ENCODE peak calls at places on chromosomes 2 and 18, in five cellular contexts. One of them, this sample, is unnamed.

GRCh38 chr18:76546282-76546572 is 51.2 kb upstream of the ZNF516 start:
- DNase-seq in lower lobe of right lung: no peak
- DNase-seq in cardiac muscle cell: no peak
- DNase-seq in MM.1S: no peak
- DNase-seq in tibial nerve: no peak
- DNase-seq in this sample: no peak

GRCh38 chr2:191155608-191156071 is 4.8 kb upstream of the STAT4 start:
- DNase-seq in MM.1S: peak
- DNase-seq in cardiac muscle cell: peak
- DNase-seq in tibial nerve: no peak
- DNase-seq in lower lobe of right lung: no peak
- DNase-seq in this sample: no peak

GRCh38 chr2:4295680-4296079 is 592.3 kb downstream of the DCDC2C start:
- DNase-seq in lower lobe of right lung: no peak
- DNase-seq in tibial nerve: no peak
- DNase-seq in MM.1S: no peak
- DNase-seq in cardiac muscle cell: no peak
- DNase-seq in this sample: no peak

GRCh38 chr2:85589982-85590791 is 5.4 kb upstream of the RNF181 start:
- DNase-seq in lower lobe of right lung: peak
- DNase-seq in tibial nerve: no peak
- DNase-seq in cardiac muscle cell: no peak
- DNase-seq in MM.1S: no peak
- DNase-seq in this sample: no peak

GRCh38 chr2:157184161-157184910 is 73.2 kb upstream of the GALNT5 start:
- DNase-seq in tibial nerve: no peak
- DNase-seq in MM.1S: no peak
- DNase-seq in lower lobe of right lung: no peak
- DNase-seq in cardiac muscle cell: no peak
- DNase-seq in this sample: no peak

GRCh38 chr18:57410749-57411148 is 24.4 kb upstream of the ONECUT2 start:
- DNase-seq in lower lobe of right lung: no peak
- DNase-seq in MM.1S: no peak
- DNase-seq in cardiac muscle cell: no peak
- DNase-seq in tibial nerve: no peak
- DNase-seq in this sample: no peak

GRCh38 chr18:79937103-79937860 is 14.2 kb downstream of the SLC66A2 start:
- DNase-seq in MM.1S: no peak
- DNase-seq in cardiac muscle cell: no peak
- DNase-seq in lower lobe of right lung: peak
- DNase-seq in tibial nerve: no peak
- DNase-seq in this sample: no peak

GRCh38 chr18:32261003-32261402 is 71.2 kb downstream of the MEP1B start:
- DNase-seq in lower lobe of right lung: no peak
- DNase-seq in tibial nerve: no peak
- DNase-seq in cardiac muscle cell: no peak
- DNase-seq in MM.1S: no peak
- DNase-seq in this sample: no peak

GRCh38 chr2:127759931-127760330 is 51.0 kb downstream of the WDR33 start:
- DNase-seq in MM.1S: no peak
- DNase-seq in lower lobe of right lung: no peak
- DNase-seq in cardiac muscle cell: no peak
- DNase-seq in tibial nerve: no peak
- DNase-seq in this sample: no peak

GRCh38 chr18:34023471-34023870 is 201.2 kb downstream of the NOL4 start:
- DNase-seq in tibial nerve: no peak
- DNase-seq in lower lobe of right lung: no peak
- DNase-seq in cardiac muscle cell: peak
- DNase-seq in MM.1S: no peak
- DNase-seq in this sample: no peak

GRCh38 chr2:37771600-37772088 is 100.2 kb upstream of the CDC42EP3 start:
- DNase-seq in cardiac muscle cell: no peak
- DNase-seq in lower lobe of right lung: no peak
- DNase-seq in MM.1S: no peak
- DNase-seq in tibial nerve: no peak
- DNase-seq in this sample: no peak

GRCh38 chr2:62014102-62014501 is 108.6 kb downstream of the COMMD1 start:
- DNase-seq in cardiac muscle cell: peak
- DNase-seq in lower lobe of right lung: no peak
- DNase-seq in MM.1S: no peak
- DNase-seq in tibial nerve: peak
- DNase-seq in this sample: no peak
- TF ChIP-seq CTCF in cardiac muscle cell: peak
- TF ChIP-seq CTCF in lower lobe of right lung: peak
- TF ChIP-seq CTCF in MM.1S: no peak
- TF ChIP-seq CTCF in tibial nerve: no peak
- TF ChIP-seq CTCF in this sample: no peak

DNA sequence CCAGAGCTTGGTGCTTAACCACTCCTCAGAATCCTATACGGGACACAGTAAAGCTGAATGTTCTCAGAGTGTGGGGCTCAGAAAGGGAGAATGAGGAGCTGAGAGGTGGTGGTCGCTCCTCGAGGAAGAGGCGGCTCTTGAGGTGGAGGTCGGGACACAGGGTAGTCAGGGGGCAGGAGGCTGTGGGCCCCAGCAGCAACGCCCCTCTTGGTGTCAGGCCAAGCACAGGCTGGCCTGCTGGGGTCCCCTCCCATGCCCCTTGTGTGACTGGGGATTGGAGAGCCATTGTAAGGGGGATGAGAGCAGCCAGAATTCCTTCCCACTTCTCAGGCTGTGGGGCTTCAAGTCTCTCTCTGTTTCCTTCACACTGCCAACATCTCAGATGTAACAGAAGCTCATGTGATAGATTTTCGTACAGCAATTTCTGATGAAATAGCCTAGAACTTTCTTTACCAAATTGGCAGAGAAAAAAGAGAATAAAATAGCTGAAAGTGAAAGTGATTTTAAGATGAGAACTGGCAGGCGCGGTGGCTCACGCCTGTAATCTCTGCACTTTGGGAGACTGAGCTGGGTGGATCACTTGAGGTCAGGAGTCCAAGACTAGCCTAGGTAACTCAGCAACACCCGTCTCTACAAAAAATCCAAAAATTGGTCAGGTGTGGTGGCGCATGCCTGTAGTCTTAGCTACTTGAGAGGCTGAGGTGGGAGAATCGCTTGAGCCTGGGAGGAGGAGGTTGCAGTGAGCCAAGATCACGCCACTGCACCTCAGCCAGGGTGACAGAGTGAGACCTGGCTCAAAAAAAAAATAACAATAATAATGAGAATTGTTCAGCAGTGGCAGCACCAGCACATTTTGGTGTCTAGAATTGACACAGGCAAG is 61.1 kb upstream of the RPL31 start:
- DNase-seq in MM.1S: no peak
- DNase-seq in tibial nerve: no peak
- DNase-seq in lower lobe of right lung: no peak
- DNase-seq in cardiac muscle cell: no peak
- DNase-seq in this sample: no peak
- H3K4me3 ChIP-seq in MM.1S: no peak
- H3K4me3 ChIP-seq in tibial nerve: no peak
- H3K4me3 ChIP-seq in lower lobe of right lung: no peak
- H3K4me3 ChIP-seq in cardiac muscle cell: no peak
- H3K4me3 ChIP-seq in this sample: no peak

GRCh38 chr18:7567487-7568425 is 640 bp downstream of the PTPRM start:
- DNase-seq in lower lobe of right lung: peak
- DNase-seq in cardiac muscle cell: peak
- DNase-seq in MM.1S: peak
- DNase-seq in tibial nerve: peak
- DNase-seq in this sample: no peak

GRCh38 chr18:7566244-7566586 is 901 bp upstream of the PTPRM start:
- DNase-seq in lower lobe of right lung: no peak
- DNase-seq in tibial nerve: no peak
- DNase-seq in MM.1S: no peak
- DNase-seq in cardiac muscle cell: peak
- DNase-seq in this sample: no peak

GRCh38 chr18:7565677-7566076 is 1.4 kb upstream of the PTPRM start:
- DNase-seq in MM.1S: no peak
- DNase-seq in lower lobe of right lung: no peak
- DNase-seq in cardiac muscle cell: no peak
- DNase-seq in tibial nerve: no peak
- DNase-seq in this sample: no peak

GRCh38 chr18:7566587-7567486 is at the start of gene PTPRM:
- DNase-seq in cardiac muscle cell: peak
- DNase-seq in lower lobe of right lung: peak
- DNase-seq in tibial nerve: peak
- DNase-seq in MM.1S: peak
- DNase-seq in this sample: no peak

DNA sequence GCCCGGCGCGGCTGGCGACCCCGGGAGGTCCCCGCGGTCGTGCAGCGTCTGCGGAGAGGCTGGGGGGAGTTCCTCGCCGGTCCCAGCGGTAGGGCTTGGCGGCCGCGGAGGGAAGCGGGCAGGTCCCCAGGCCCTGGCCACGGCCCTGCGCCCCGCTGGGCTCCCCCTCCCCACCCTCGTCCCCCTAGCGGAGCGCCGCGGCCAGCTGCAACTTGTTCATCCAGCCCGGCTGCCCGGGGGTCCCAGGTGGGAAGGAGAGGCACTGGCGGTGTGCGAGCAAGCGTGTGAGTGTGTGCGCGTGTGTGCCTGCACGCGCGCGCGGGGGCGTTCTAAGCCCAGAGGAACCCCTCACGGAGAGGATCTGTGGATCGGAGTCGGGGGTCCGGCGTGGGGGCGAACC is 1.3 kb downstream of the PTPRM start:
- DNase-seq in cardiac muscle cell: peak
- DNase-seq in MM.1S: no peak
- DNase-seq in tibial nerve: no peak
- DNase-seq in lower lobe of right lung: peak
- DNase-seq in this sample: no peak
- TF ChIP-seq CTCF in cardiac muscle cell: peak
- TF ChIP-seq CTCF in MM.1S: no peak
- TF ChIP-seq CTCF in tibial nerve: no peak
- TF ChIP-seq CTCF in lower lobe of right lung: peak
- TF ChIP-seq CTCF in this sample: no peak

GRCh38 chr2:218137514-218137913 is 11.7 kb downstream of the CXCR2 start:
- DNase-seq in MM.1S: no peak
- DNase-seq in lower lobe of right lung: no peak
- DNase-seq in cardiac muscle cell: no peak
- DNase-seq in tibial nerve: no peak
- DNase-seq in this sample: no peak
- H3K4me3 ChIP-seq in MM.1S: no peak
- H3K4me3 ChIP-seq in lower lobe of right lung: no peak
- H3K4me3 ChIP-seq in cardiac muscle cell: no peak
- H3K4me3 ChIP-seq in tibial nerve: no peak
- H3K4me3 ChIP-seq in this sample: no peak

GRCh38 chr2:161570424-161571050 is 53.7 kb upstream of the SLC4A10 start:
- DNase-seq in cardiac muscle cell: no peak
- DNase-seq in MM.1S: no peak
- DNase-seq in lower lobe of right lung: no peak
- DNase-seq in tibial nerve: no peak
- DNase-seq in this sample: no peak
- TF ChIP-seq CTCF in cardiac muscle cell: no peak
- TF ChIP-seq CTCF in MM.1S: peak
- TF ChIP-seq CTCF in lower lobe of right lung: no peak
- TF ChIP-seq CTCF in tibial nerve: no peak
- TF ChIP-seq CTCF in this sample: peak

DNA sequence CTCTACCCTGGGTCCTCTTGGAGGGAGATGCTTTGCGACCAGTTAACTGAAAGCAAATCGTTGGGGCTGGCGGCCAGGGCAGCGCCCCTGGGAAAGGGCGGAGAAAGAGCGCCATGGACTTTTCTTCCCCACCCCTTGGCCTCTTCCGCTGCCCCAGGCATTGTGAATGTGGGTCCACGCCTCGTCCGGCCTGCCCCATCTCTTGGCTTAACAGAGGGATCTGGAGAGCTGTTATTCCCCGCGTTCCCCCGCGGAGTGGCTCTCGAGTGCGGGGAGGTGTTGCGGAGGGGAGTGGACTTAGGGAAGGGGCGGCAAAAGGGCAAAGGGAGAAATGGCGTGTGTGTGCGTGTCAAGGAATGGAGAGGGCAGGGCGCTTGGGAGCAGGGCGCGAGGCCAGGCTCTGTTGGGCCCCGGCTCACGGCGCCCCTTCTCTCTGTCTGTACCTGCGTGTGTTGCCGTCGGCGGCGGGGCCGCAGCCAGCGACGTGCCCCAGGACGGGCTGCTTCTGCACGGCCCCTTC is 6.6 kb downstream of the EMX1 start:
- DNase-seq in tibial nerve: no peak
- DNase-seq in lower lobe of right lung: no peak
- DNase-seq in cardiac muscle cell: no peak
- DNase-seq in MM.1S: no peak
- DNase-seq in this sample: no peak
- H3K4me3 ChIP-seq in tibial nerve: no peak
- H3K4me3 ChIP-seq in lower lobe of right lung: no peak
- H3K4me3 ChIP-seq in cardiac muscle cell: no peak
- H3K4me3 ChIP-seq in MM.1S: no peak
- H3K4me3 ChIP-seq in this sample: no peak

GRCh38 chr2:200578778-200579177 is 7.0 kb upstream of the AOX1 start:
- DNase-seq in MM.1S: peak
- DNase-seq in cardiac muscle cell: no peak
- DNase-seq in lower lobe of right lung: no peak
- DNase-seq in tibial nerve: no peak
- DNase-seq in this sample: no peak

GRCh38 chr2:200575957-200576356 is 9.9 kb upstream of the AOX1 start:
- DNase-seq in cardiac muscle cell: no peak
- DNase-seq in MM.1S: peak
- DNase-seq in tibial nerve: no peak
- DNase-seq in lower lobe of right lung: no peak
- DNase-seq in this sample: no peak

GRCh38 chr2:200577000-200577399 is 8.8 kb upstream of the AOX1 start:
- DNase-seq in lower lobe of right lung: no peak
- DNase-seq in tibial nerve: no peak
- DNase-seq in cardiac muscle cell: no peak
- DNase-seq in MM.1S: no peak
- DNase-seq in this sample: no peak
- TF ChIP-seq CTCF in lower lobe of right lung: no peak
- TF ChIP-seq CTCF in tibial nerve: no peak
- TF ChIP-seq CTCF in cardiac muscle cell: no peak
- TF ChIP-seq CTCF in MM.1S: no peak
- TF ChIP-seq CTCF in this sample: no peak

GRCh38 chr2:54401592-54401991 is 54.5 kb upstream of the SPTBN1 start:
- DNase-seq in tibial nerve: no peak
- DNase-seq in cardiac muscle cell: no peak
- DNase-seq in lower lobe of right lung: no peak
- DNase-seq in MM.1S: no peak
- DNase-seq in this sample: no peak
- H3K4me3 ChIP-seq in tibial nerve: no peak
- H3K4me3 ChIP-seq in cardiac muscle cell: no peak
- H3K4me3 ChIP-seq in lower lobe of right lung: no peak
- H3K4me3 ChIP-seq in MM.1S: no peak
- H3K4me3 ChIP-seq in this sample: no peak

GRCh38 chr2:142165790-142166189 is 35.0 kb upstream of the LRP1B start:
- DNase-seq in lower lobe of right lung: no peak
- DNase-seq in tibial nerve: no peak
- DNase-seq in cardiac muscle cell: peak
- DNase-seq in MM.1S: peak
- DNase-seq in this sample: peak
- TF ChIP-seq CTCF in lower lobe of right lung: peak
- TF ChIP-seq CTCF in tibial nerve: no peak
- TF ChIP-seq CTCF in cardiac muscle cell: peak
- TF ChIP-seq CTCF in MM.1S: peak
- TF ChIP-seq CTCF in this sample: peak